ENCODE peak calls at places on chromosomes 2 and 18, in six cellular contexts. V is stimulated activated CD8-positive, alpha-beta memory T cell treated with anti-CD3 and anti-CD28 coated beads, Interleukin-15, amount 100 ng/mL, for 24 hours; S is Kasumi-1; H is IMR-90; U is stimulated activated CD4-positive, alpha-beta T cell treated with anti-CD3 and anti-CD28 coated beads, Interleukin-2, amount 100 ng/mL, for 48 hours; N is amniotic stem cell. A is an unnamed sample.

GRCh38 chr18:62586148-62586774 is 63.4 kb downstream of the ZCCHC2 start:
- DNase-seq in U (peak), H (peak), N (peak), S (peak), V (peak), A (peak)

GRCh38 chr2:96197541-96198255 is 10.9 kb downstream of the STARD7 start:
- DNase-seq in V (no peak), S (no peak), H (no peak), U (no peak), N (no peak), A (peak)

GRCh38 chr18:50312296-50313030 is 25.0 kb upstream of the CXXC1 start:
- DNase-seq in S (no peak), H (no peak), U (no peak), V (no peak), N (no peak), A (no peak)

GRCh38 chr2:74849228-74849892 is 15.4 kb downstream of the HK2 start:
- DNase-seq in S (peak), V (no peak), H (peak), U (no peak), N (no peak), A (no peak)

GRCh38 chr2:221088506-221088905 is 483.6 kb downstream of the EPHA4 start:
- DNase-seq in S (no peak), N (no peak), H (no peak), U (no peak), V (no peak), A (no peak)

GRCh38 chr2:190318931-190319556 is 582 bp downstream of the HIBCH start:
- DNase-seq in U (peak), V (no peak), N (no peak), H (peak), S (peak), A (peak)

GRCh38 chr2:223051580-223052375 is at the start of gene KCNE4:
- DNase-seq in H (peak), V (no peak), S (no peak), N (no peak), U (no peak), A (peak)

GRCh38 chr2:77443076-77443475 is 79.1 kb downstream of the LRRTM4 start:
- DNase-seq in V (no peak), H (no peak), S (no peak), U (no peak), N (no peak), A (no peak)

GRCh38 chr2:202034249-202035088 is 814 bp downstream of the FZD7 start:
- DNase-seq in V (no peak), N (no peak), U (no peak), S (peak), H (no peak), A (peak)

GRCh38 chr2:213476641-213477040 is 192.4 kb downstream of the SPAG16 start:
- DNase-seq in V (no peak), U (no peak), N (no peak), S (no peak), H (no peak), A (no peak)

GRCh38 chr2:170243118-170243837 is 65.3 kb downstream of the MYO3B start:
- DNase-seq in N (no peak), S (no peak), H (no peak), U (no peak), V (no peak), A (no peak)

GRCh38 chr2:238924032-238924431 is 76.1 kb downstream of the TWIST2 start:
- DNase-seq in U (no peak), S (no peak), H (no peak), V (no peak), N (no peak), A (no peak)

GRCh38 chr2:119823734-119824334 is 64.1 kb downstream of the PTPN4 start:
- DNase-seq in N (peak), U (no peak), H (peak), S (peak), V (no peak), A (peak)

GRCh38 chr18:48784654-48785053 is 166.1 kb downstream of the SMAD7 start:
- DNase-seq in H (no peak), S (no peak), V (no peak), U (no peak), N (no peak), A (no peak)

GRCh38 chr2:20457027-20457426 is 10.2 kb downstream of the RHOB start:
- DNase-seq in U (no peak), H (peak), S (no peak), V (no peak), N (no peak), A (peak)

GRCh38 chr2:30956995-30957394 is 149.7 kb upstream of the CAPN13 start:
- DNase-seq in N (no peak), U (no peak), S (no peak), V (no peak), H (no peak), A (peak)

GRCh38 chr2:164896634-164897033 is 55.0 kb upstream of the COBLL1 start:
- DNase-seq in V (no peak), U (no peak), N (no peak), S (peak), H (peak), A (peak)

GRCh38 chr2:10346929-10347558 is 44.3 kb downstream of the HPCAL1 start:
- DNase-seq in H (peak), N (no peak), U (no peak), S (no peak), V (no peak), A (no peak)

A was measured in fibroblast of the aortic adventitia.